ENCODE peak calls at places on chromosomes 3 and 15, in ten cellular contexts. M is upper lobe of right lung, U is OCI-LY7, B is gastrocnemius medialis, S is lung, Y is mucosa of descending colon, F is transverse colon, N is astrocyte, C is neural progenitor cell, Z is sigmoid colon. E is an unnamed sample.

GRCh38 chr3:170636609-170637008 is 50.7 kb upstream of the SLC7A14 start:
- DNase-seq in M (no peak), U (no peak), B (no peak), S (no peak), Y (no peak), F (no peak), N (no peak), C (no peak), Z (no peak), E (no peak)

GRCh38 chr3:180979949-180980348 is 9.6 kb downstream of the DNAJC19 start:
- DNase-seq in M (no peak), U (no peak), B (no peak), S (no peak), Y (no peak), F (no peak), N (no peak), C (no peak), Z (no peak), E (no peak)

GRCh38 chr3:48897401-48898376 is 993 bp downstream of the SLC25A20 start:
- DNase-seq in M (no peak), U (peak; percentile 21), B (no peak), S (no peak), Y (peak; percentile 53), F (peak; percentile 26), N (no peak), C (no peak), Z (no peak), E (no peak)

GRCh38 chr15:73851679-73852078 is 21.7 kb upstream of the TBC1D21 start:
- DNase-seq in M (no peak), U (peak; percentile 53), B (no peak), S (no peak), Y (peak; percentile 29), F (peak; percentile 12), N (peak; percentile 47), C (peak; percentile 91), Z (no peak), E (peak; percentile 29)

GRCh38 chr3:9951126-9951525 is 1.1 kb downstream of the PRRT3 start:
- DNase-seq in M (no peak), U (peak; percentile 24), B (no peak), S (no peak), Y (no peak), F (no peak), N (no peak), C (no peak), Z (no peak), E (no peak)

GRCh38 chr3:151775314-151776258 is 38.3 kb upstream of the AADAC start:
- DNase-seq in M (no peak), U (no peak), B (no peak), S (no peak), Y (no peak), F (no peak), N (no peak), C (no peak), Z (no peak), E (no peak)

GRCh38 chr3:149611149-149611548 is 46.7 kb downstream of the WWTR1 start:
- DNase-seq in M (no peak), U (no peak), B (no peak), S (no peak), Y (no peak), F (no peak), N (no peak), C (no peak), Z (no peak), E (no peak)

GRCh38 chr15:62110000-62110851 is 43.4 kb downstream of the C2CD4A start:
- DNase-seq in M (no peak), U (no peak), B (no peak), S (no peak), Y (no peak), F (peak; percentile 31), N (peak; percentile 68), C (no peak), Z (no peak), E (peak; percentile 44)

GRCh38 chr3:128083980-128084674 is 31.9 kb downstream of the SEC61A1 start:
- DNase-seq in M (peak; percentile 26), U (no peak), B (no peak), S (no peak), Y (no peak), F (no peak), N (no peak), C (no peak), Z (no peak), E (peak; percentile 71)

GRCh38 chr3:43025423-43025822 is 46.3 kb downstream of the GASK1A start:
- DNase-seq in M (no peak), U (no peak), B (no peak), S (no peak), Y (no peak), F (no peak), N (no peak), C (peak; percentile 52), Z (no peak), E (no peak)

GRCh38 chr3:195151866-195152526 is 119.0 kb downstream of the XXYLT1 start:
- DNase-seq in M (no peak), U (no peak), B (no peak), S (no peak), Y (no peak), F (no peak), N (peak; percentile 90), C (no peak), Z (no peak), E (no peak)

GRCh38 chr15:57832183-57832582 is 125.7 kb downstream of the POLR2M start:
- DNase-seq in M (no peak), U (no peak), B (no peak), S (no peak), Y (no peak), F (no peak), N (no peak), C (no peak), Z (no peak), E (no peak)

GRCh38 chr3:69088033-69088432 is 3.3 kb downstream of the ARL6IP5 start:
- DNase-seq in M (no peak), U (no peak), B (no peak), S (no peak), Y (no peak), F (no peak), N (peak; percentile 55), C (no peak), Z (no peak), E (no peak)

GRCh38 chr3:189229421-189229820 is 57.6 kb downstream of the TPRG1 start:
- DNase-seq in M (no peak), U (peak; percentile 4), B (no peak), S (no peak), Y (no peak), F (no peak), N (no peak), C (no peak), Z (no peak), E (no peak)

GRCh38 chr3:44454258-44454657 is 23.2 kb downstream of the ZNF445 start:
- DNase-seq in M (no peak), U (no peak), B (no peak), S (no peak), Y (no peak), F (no peak), N (no peak), C (no peak), Z (no peak), E (no peak)

DNA sequence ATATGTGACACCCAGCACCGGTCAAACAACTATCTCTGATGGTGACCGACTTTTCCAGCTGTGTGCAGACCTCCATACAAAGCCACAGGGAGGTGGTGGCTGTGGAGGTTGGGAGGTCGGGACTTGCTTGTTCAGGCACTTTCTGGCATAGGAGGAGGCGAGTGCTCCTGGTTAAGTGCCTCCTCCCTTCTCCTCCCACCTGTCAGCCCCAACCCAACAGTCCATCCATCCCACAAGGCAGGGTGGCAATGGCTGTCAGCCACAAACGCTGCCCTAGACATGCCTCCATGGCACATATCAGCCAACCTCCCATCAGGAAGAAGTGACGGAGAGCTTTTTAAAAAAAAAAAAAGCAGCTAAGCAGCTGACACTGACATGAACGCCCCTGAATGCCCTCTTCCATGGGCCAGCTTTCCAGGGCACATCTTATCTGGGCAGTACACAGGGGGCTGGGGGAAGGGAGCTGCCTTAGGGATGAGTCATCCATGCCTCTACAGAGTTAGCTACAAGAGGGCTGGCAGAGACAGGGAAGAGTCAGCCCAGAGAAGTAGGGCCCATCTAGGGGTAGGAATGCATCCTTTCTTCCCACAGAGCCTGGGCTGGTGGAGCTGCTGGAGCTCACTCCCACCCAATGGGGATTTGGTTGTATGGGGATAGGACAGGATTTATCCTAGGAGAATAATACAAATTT is 41.2 kb downstream of the CCDC12 start:
- DNase-seq in M (no peak), U (no peak), B (peak; percentile 94), S (peak; percentile 83), Y (peak; percentile 48), F (peak; percentile 58), N (peak; percentile 95), C (peak; percentile 59), Z (peak; percentile 95), E (peak; percentile 97)
- H3K4me1 ChIP-seq in M (peaks cover 67% of the 10 kb centered on the region), U (peaks cover 79% of the 10 kb centered on the region), B (peaks cover 90% of the 10 kb centered on the region), S (peaks cover 65% of the 10 kb centered on the region), Y (peaks cover 43% of the 10 kb centered on the region), F (peaks cover 82% of the 10 kb centered on the region), N (peaks cover 51% of the 10 kb centered on the region), C (peaks cover 7% of the 10 kb centered on the region), Z (peaks cover 77% of the 10 kb centered on the region), E (peaks cover 56% of the 10 kb centered on the region)

GRCh38 chr3:126245811-126246727 is 65.7 kb upstream of the ALDH1L1 start:
- DNase-seq in M (peak; percentile 67), U (peak; percentile 66), B (peak; percentile 53), S (peak; percentile 66), Y (no peak), F (peak; percentile 45), N (no peak), C (peak; percentile 72), Z (peak; percentile 82), E (peak; percentile 66)
- TF ChIP-seq CTCF in M (peak; percentile 62), U (peak; percentile 87), B (peak; percentile 63), S (peak; percentile 31), Y (no peak), F (peak; percentile 22), N (peak; percentile 60), C (peak; percentile 60), Z (no peak), E (peak; percentile 39)

DNA sequence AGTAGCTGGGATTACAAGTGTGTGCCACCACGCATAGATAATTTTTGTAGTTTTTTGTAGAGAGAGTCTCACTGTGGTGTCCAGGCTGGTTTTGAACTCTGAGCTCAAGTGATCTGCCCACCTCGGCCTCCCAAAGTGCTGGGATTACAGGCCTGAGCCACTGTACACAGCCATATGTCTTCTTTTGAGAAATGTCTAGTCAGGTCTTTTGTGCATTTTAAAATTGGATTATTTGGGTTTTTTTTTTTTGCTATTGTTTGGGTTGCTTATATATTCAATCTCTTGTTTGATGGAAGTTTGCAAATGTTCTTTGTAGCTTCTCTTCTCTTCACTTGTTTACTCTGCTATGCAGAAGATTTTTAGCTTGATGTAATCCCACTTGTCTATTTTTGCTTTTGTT is 6.2 kb upstream of the ARPP19 start:
- DNase-seq in M (no peak), U (no peak), B (no peak), S (no peak), Y (no peak), F (no peak), N (no peak), C (no peak), Z (no peak), E (no peak)
- H3K4me1 ChIP-seq in M (no peaks in the 10 kb centered on the region), U (no peaks in the 10 kb centered on the region), B (no peaks in the 10 kb centered on the region), S (no peaks in the 10 kb centered on the region), Y (no peaks in the 10 kb centered on the region), F (no peaks in the 10 kb centered on the region), N (no peaks in the 10 kb centered on the region), C (peaks cover 5% of the 10 kb centered on the region), Z (no peaks in the 10 kb centered on the region), E (no peaks in the 10 kb centered on the region)

DNA sequence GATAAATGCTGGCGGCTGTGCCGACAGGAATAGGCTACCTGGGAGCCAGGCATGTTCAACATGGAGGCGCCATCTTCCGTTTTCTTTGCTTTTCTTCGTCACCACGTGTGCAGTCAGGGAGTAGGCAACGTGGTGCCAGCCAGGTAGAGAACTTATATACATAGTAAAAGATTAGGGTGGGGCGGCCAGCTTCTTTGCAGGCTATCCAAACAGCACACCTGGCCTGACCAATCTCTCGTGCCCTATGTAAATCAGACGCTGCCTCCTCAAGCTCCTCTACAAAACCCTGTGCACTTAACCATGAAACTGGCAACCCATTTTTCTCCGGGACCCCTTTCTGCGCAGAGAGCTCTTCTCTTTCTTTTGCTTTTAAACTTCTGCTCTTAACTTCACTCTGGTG is 28.6 kb upstream of the OR5K4 start:
- DNase-seq in M (no peak), U (no peak), B (no peak), S (no peak), Y (no peak), F (no peak), N (no peak), C (no peak), Z (no peak), E (no peak)
- TF ChIP-seq CTCF in M (no peak), U (no peak), B (no peak), S (no peak), Y (no peak), F (no peak), N (no peak), C (no peak), Z (no peak), E (no peak)